ENCODE peak calls at places on chromosome 22, in five cellular contexts. E, F, G, W and V are unnamed samples.

GRCh38 chr22:44424867-44425351 is 73.1 kb downstream of the RTL6 start:
- DNase-seq in E (no peak), F (no peak), G (no peak), W (no peak), V (no peak)

GRCh38 chr22:23553438-23553837 is 26.7 kb downstream of the IGLL1 start:
- DNase-seq in E (no peak), F (no peak), G (no peak), W (no peak), V (peak; percentile 6)

GRCh38 chr22:41857160-41857859 is 24.4 kb downstream of the SREBF2 start:
- DNase-seq in E (no peak), F (no peak), G (peak; percentile 31), W (peak; percentile 33), V (peak; percentile 68)

GRCh38 chr22:36084717-36085116 is 56.1 kb upstream of the RBFOX2 start:
- DNase-seq in E (no peak), F (no peak), G (no peak), W (no peak), V (no peak)

GRCh38 chr22:44088976-44089570 is 65.0 kb downstream of the PARVB start:
- DNase-seq in E (no peak), F (no peak), G (no peak), W (no peak), V (no peak)

GRCh38 chr22:36180038-36180880 is 19.7 kb upstream of the APOL3 start:
- DNase-seq in E (peak; percentile 58), F (peak; percentile 53), G (peak; percentile 85), W (peak; percentile 74), V (peak; percentile 76)

GRCh38 chr22:18000441-18001039 is 23.8 kb downstream of the MICAL3 start:
- DNase-seq in E (no peak), F (no peak), G (peak; percentile 30), W (peak; percentile 28), V (peak; percentile 63)

GRCh38 chr22:35128637-35129036 is 62.7 kb downstream of the ISX start:
- DNase-seq in E (no peak), F (no peak), G (no peak), W (no peak), V (no peak)

GRCh38 chr22:26974914-26975313 is 317.5 kb downstream of the MIAT start:
- DNase-seq in E (no peak), F (no peak), G (no peak), W (no peak), V (no peak)

GRCh38 chr22:36369922-36370781 is 17.6 kb downstream of the MYH9 start:
- DNase-seq in E (peak; percentile 85), F (no peak), G (peak; percentile 81), W (no peak), V (peak; percentile 66)

GRCh38 chr22:45318558-45319318 is 9.0 kb downstream of the FAM118A start:
- DNase-seq in E (no peak), F (no peak), G (no peak), W (no peak), V (no peak)